ENCODE peak calls at places on chromosome 7, in four cellular contexts. T, L, U and Z are unnamed samples.

GRCh38 chr7:159026271-159027047 is 118.2 kb downstream of the VIPR2 start:
- DNase-seq in L (peak; percentile 28), U (no peak), T (no peak), Z (no peak)

GRCh38 chr7:1769286-1770200 is 99.5 kb downstream of the ELFN1 start:
- DNase-seq in U (no peak), T (no peak), L (peak; percentile 33), Z (no peak)

GRCh38 chr7:103710247-103710646 is 264.2 kb upstream of the SLC26A5 start:
- DNase-seq in T (no peak), L (no peak), U (no peak), Z (no peak)

GRCh38 chr7:111708072-111708471 is 145.8 kb upstream of the IMMP2L start:
- DNase-seq in L (no peak), U (no peak), T (no peak), Z (no peak)

GRCh38 chr7:75718390-75719031 is 20.2 kb downstream of the HIP1 start:
- DNase-seq in L (no peak), U (no peak), T (no peak), Z (no peak)

GRCh38 chr7:144531181-144531580 is 127.7 kb upstream of the NOBOX start:
- DNase-seq in L (no peak), U (no peak), T (no peak), Z (no peak)

GRCh38 chr7:129969881-129970446 is 17.2 kb upstream of the UBE2H start:
- DNase-seq in L (peak; percentile 93), U (no peak), T (no peak), Z (no peak)

GRCh38 chr7:90560730-90561129 is 35.4 kb upstream of the CDK14 start:
- DNase-seq in T (no peak), L (no peak), U (no peak), Z (no peak)

GRCh38 chr7:152115021-152115718 is 89.7 kb downstream of the GALNT11 start:
- DNase-seq in L (no peak), U (no peak), T (no peak), Z (no peak)

GRCh38 chr7:70893985-70894722 is 237.8 kb upstream of the GALNT17 start:
- DNase-seq in L (no peak), U (no peak), T (no peak), Z (no peak)

GRCh38 chr7:18894155-18894554 is 223.3 kb downstream of the TWIST1 start:
- DNase-seq in L (no peak), T (no peak), U (peak; percentile 7), Z (no peak)

GRCh38 chr7:72435913-72436480 is 23.9 kb upstream of the CALN1 start:
- DNase-seq in U (no peak), L (no peak), T (no peak), Z (peak; percentile 15)

GRCh38 chr7:93352881-93353280 is 120.7 kb downstream of the VPS50 start:
- DNase-seq in L (no peak), U (no peak), T (no peak), Z (no peak)

GRCh38 chr7:14908697-14909096 is 6.1 kb upstream of the DGKB start:
- DNase-seq in T (no peak), U (no peak), L (no peak), Z (no peak)

GRCh38 chr7:46741924-46742607 is 821.0 kb upstream of the IGFBP3 start:
- DNase-seq in L (no peak), U (no peak), T (no peak), Z (no peak)

GRCh38 chr7:149838992-149839408 is 825 bp downstream of the ZNF862 start:
- DNase-seq in U (no peak), L (no peak), T (no peak), Z (no peak)

GRCh38 chr7:67950321-67951083 is 953.9 kb downstream of the TYW1 start:
- DNase-seq in T (no peak), L (no peak), U (no peak), Z (no peak)

GRCh38 chr7:89029864-89030263 is 234.3 kb upstream of the TEX47 start:
- DNase-seq in L (no peak), T (no peak), U (no peak), Z (no peak)

GRCh38 chr7:101238226-101239182 is 902 bp upstream of the CLDN15 start:
- DNase-seq in T (no peak), U (no peak), L (no peak), Z (no peak)

GRCh38 chr7:43648725-43649406 is 66.0 kb downstream of the STK17A start:
- DNase-seq in L (peak; percentile 58), U (no peak), T (no peak), Z (no peak)

GRCh38 chr7:90595341-90595800 is 750 bp upstream of the CDK14 start:
- DNase-seq in U (no peak), T (no peak), L (no peak), Z (no peak)

GRCh38 chr7:142669074-142669654 is 80.1 kb upstream of the PRSS1 start:
- DNase-seq in T (no peak), L (no peak), U (no peak), Z (no peak)

GRCh38 chr7:92748509-92748908 is 87.9 kb downstream of the CDK6 start:
- DNase-seq in U (no peak), T (no peak), L (no peak), Z (no peak)

GRCh38 chr7:49775949-49776443 is 2.6 kb downstream of the VWC2 start:
- DNase-seq in L (no peak), T (no peak), U (peak; percentile 11), Z (no peak)

GRCh38 chr7:37211097-37211496 is 237.6 kb downstream of the ELMO1 start:
- DNase-seq in U (no peak), L (no peak), T (peak; percentile 56), Z (peak; percentile 77)

GRCh38 chr7:22481726-22482125 is 18.3 kb downstream of the STEAP1B start:
- DNase-seq in T (no peak), L (no peak), U (no peak), Z (no peak)

GRCh38 chr7:20402297-20403230 is 71.9 kb downstream of the ITGB8 start:
- DNase-seq in U (no peak), T (no peak), L (no peak), Z (no peak)

GRCh38 chr7:105652359-105652993 is 71.2 kb upstream of the EFCAB10 start:
- DNase-seq in T (peak; percentile 77), L (peak; percentile 69), U (peak; percentile 84), Z (peak; percentile 78)
- H3K27me3 ChIP-seq in T (no peaks in the 10 kb centered on the region), L (no peaks in the 10 kb centered on the region), U (no peaks in the 10 kb centered on the region), Z (no peaks in the 10 kb centered on the region)

GRCh38 chr7:28347462-28347861 is 64.9 kb upstream of the CREB5 start:
- DNase-seq in L (no peak), U (no peak), T (no peak), Z (no peak)

GRCh38 chr7:28349637-28350036 is 62.7 kb upstream of the CREB5 start:
- DNase-seq in T (no peak), L (no peak), U (no peak), Z (no peak)

GRCh38 chr7:28348631-28349030 is 63.7 kb upstream of the CREB5 start:
- DNase-seq in U (no peak), T (no peak), L (no peak), Z (no peak)

GRCh38 chr7:28346972-28347371 is 65.3 kb upstream of the CREB5 start:
- DNase-seq in L (no peak), U (no peak), T (no peak), Z (no peak)

GRCh38 chr7:28347964-28348363 is 64.4 kb upstream of the CREB5 start:
- DNase-seq in T (no peak), U (peak; percentile 37), L (no peak), Z (no peak)
- H3K27ac ChIP-seq in T (peak overlapping the region; percentile 44), U (peak overlapping the region; percentile 58), L (no peak overlapping the region), Z (no peak overlapping the region)

DNA sequence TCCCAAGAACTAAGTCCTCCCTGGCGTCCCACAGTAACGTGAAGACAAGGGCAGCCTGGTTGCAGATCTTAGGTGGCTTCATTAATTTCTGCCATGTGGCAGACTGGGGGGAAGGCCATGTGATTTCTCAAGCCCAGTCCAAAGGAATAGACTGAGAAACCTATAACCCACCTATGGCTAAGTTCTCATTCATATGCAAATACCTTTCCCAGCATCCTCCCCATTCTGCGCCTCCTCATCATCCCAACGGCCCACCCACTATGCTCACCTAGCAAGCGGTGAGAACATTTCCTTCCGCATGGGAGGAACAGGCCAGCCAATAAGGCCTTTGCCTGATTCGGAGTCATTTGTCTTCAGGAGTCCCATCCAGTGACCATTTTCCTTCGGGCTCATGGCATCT is 8.2 kb upstream of the CLEC2L start:
- DNase-seq in T (no peak), U (no peak), L (no peak), Z (no peak)
- H3K27me3 ChIP-seq in T (no peaks in the 10 kb centered on the region), U (no peaks in the 10 kb centered on the region), L (peaks cover 10% of the 10 kb centered on the region), Z (no peaks in the 10 kb centered on the region)

GRCh38 chr7:133479456-133480097 is 226.7 kb downstream of the EXOC4 start:
- DNase-seq in U (no peak), T (no peak), L (no peak), Z (no peak)
- H3K27ac ChIP-seq in U (no peak overlapping the region), T (no peak overlapping the region), L (no peak overlapping the region), Z (no peak overlapping the region)